ENCODE peak calls at places on chromosome 1, in seven cellular contexts. One of them, this sample, is unnamed.

GRCh38 chr1:203189951-203190352 is 3.4 kb upstream of the CHI3L1 start:
- DNase-seq in left ventricle myocardium inferior: no peak
- DNase-seq in Peyer's patch: peak; percentile 47
- DNase-seq in GM23248: no peak
- DNase-seq in endodermal cell: no peak
- DNase-seq in neural progenitor cell: no peak
- DNase-seq in astrocyte: no peak
- DNase-seq in this sample: no peak

GRCh38 chr1:53401815-53402745 is 57.1 kb upstream of the DMRTB1 start:
- DNase-seq in left ventricle myocardium inferior: no peak
- DNase-seq in Peyer's patch: no peak
- DNase-seq in GM23248: no peak
- DNase-seq in endodermal cell: peak; percentile 43
- DNase-seq in neural progenitor cell: no peak
- DNase-seq in astrocyte: no peak
- DNase-seq in this sample: no peak

GRCh38 chr1:108646265-108646660 is 14.6 kb downstream of the HENMT1 start:
- DNase-seq in left ventricle myocardium inferior: no peak
- DNase-seq in Peyer's patch: no peak
- DNase-seq in GM23248: no peak
- DNase-seq in endodermal cell: no peak
- DNase-seq in neural progenitor cell: no peak
- DNase-seq in astrocyte: no peak
- DNase-seq in this sample: no peak

GRCh38 chr1:29682918-29683314 is 446.6 kb downstream of the PTPRU start:
- DNase-seq in left ventricle myocardium inferior: no peak
- DNase-seq in Peyer's patch: no peak
- DNase-seq in GM23248: peak; percentile 53
- DNase-seq in endodermal cell: peak; percentile 46
- DNase-seq in neural progenitor cell: no peak
- DNase-seq in astrocyte: peak; percentile 43
- DNase-seq in this sample: no peak

GRCh38 chr1:82161651-82162238 is 361.0 kb downstream of the ADGRL2 start:
- DNase-seq in left ventricle myocardium inferior: no peak
- DNase-seq in Peyer's patch: no peak
- DNase-seq in GM23248: no peak
- DNase-seq in endodermal cell: no peak
- DNase-seq in neural progenitor cell: no peak
- DNase-seq in astrocyte: peak; percentile 56
- DNase-seq in this sample: no peak

GRCh38 chr1:179815642-179816041 is 62.0 kb downstream of the TOR1AIP2 start:
- DNase-seq in left ventricle myocardium inferior: no peak
- DNase-seq in Peyer's patch: no peak
- DNase-seq in GM23248: no peak
- DNase-seq in endodermal cell: no peak
- DNase-seq in neural progenitor cell: no peak
- DNase-seq in astrocyte: no peak
- DNase-seq in this sample: peak; percentile 48

GRCh38 chr1:229694053-229694693 is 68.1 kb downstream of the URB2 start:
- DNase-seq in left ventricle myocardium inferior: peak; percentile 83
- DNase-seq in Peyer's patch: peak; percentile 72
- DNase-seq in GM23248: peak; percentile 92
- DNase-seq in endodermal cell: peak; percentile 91
- DNase-seq in neural progenitor cell: peak; percentile 78
- DNase-seq in astrocyte: peak; percentile 83
- DNase-seq in this sample: peak; percentile 88

GRCh38 chr1:244365821-244366220 is 85.9 kb downstream of the ADSS2 start:
- DNase-seq in left ventricle myocardium inferior: no peak
- DNase-seq in Peyer's patch: no peak
- DNase-seq in GM23248: no peak
- DNase-seq in endodermal cell: no peak
- DNase-seq in neural progenitor cell: no peak
- DNase-seq in astrocyte: no peak
- DNase-seq in this sample: peak; percentile 8

GRCh38 chr1:33175865-33176264 is 6.0 kb downstream of the TRIM62 start:
- DNase-seq in left ventricle myocardium inferior: no peak
- DNase-seq in Peyer's patch: no peak
- DNase-seq in GM23248: no peak
- DNase-seq in endodermal cell: no peak
- DNase-seq in neural progenitor cell: no peak
- DNase-seq in astrocyte: no peak
- DNase-seq in this sample: no peak

GRCh38 chr1:94962745-94963265 is 35.9 kb upstream of the CNN3 start:
- DNase-seq in left ventricle myocardium inferior: no peak
- DNase-seq in Peyer's patch: peak; percentile 89
- DNase-seq in GM23248: peak; percentile 54
- DNase-seq in endodermal cell: no peak
- DNase-seq in neural progenitor cell: no peak
- DNase-seq in astrocyte: no peak
- DNase-seq in this sample: no peak

GRCh38 chr1:236207121-236207520 is 64.8 kb downstream of the GPR137B start:
- DNase-seq in left ventricle myocardium inferior: no peak
- DNase-seq in Peyer's patch: no peak
- DNase-seq in GM23248: no peak
- DNase-seq in endodermal cell: no peak
- DNase-seq in neural progenitor cell: no peak
- DNase-seq in astrocyte: no peak
- DNase-seq in this sample: no peak

DNA sequence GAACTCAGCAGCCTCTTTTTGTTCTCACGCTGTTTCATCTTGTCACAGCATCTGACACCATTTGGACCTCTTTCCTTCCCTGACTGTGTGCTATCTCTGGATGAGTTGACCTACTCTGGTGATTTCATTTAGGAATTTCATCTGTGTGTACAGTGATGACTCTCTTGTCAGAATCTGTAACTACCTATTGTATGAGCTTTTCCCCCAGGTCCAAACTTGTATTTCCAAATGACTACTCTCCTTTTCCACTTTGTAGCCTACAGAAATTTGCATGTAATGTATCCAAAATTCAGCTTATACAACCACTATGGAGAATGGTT is 58.9 kb upstream of the MACF1 start:
- DNase-seq in left ventricle myocardium inferior: no peak
- DNase-seq in Peyer's patch: no peak
- DNase-seq in GM23248: peak; percentile 17
- DNase-seq in endodermal cell: no peak
- DNase-seq in neural progenitor cell: no peak
- DNase-seq in astrocyte: no peak
- DNase-seq in this sample: no peak
- H3K4me1 ChIP-seq in left ventricle myocardium inferior: peaks cover 64% of the 10 kb centered on the region
- H3K4me1 ChIP-seq in Peyer's patch: peaks cover 9% of the 10 kb centered on the region
- H3K4me1 ChIP-seq in GM23248: peaks cover 31% of the 10 kb centered on the region
- H3K4me1 ChIP-seq in endodermal cell: peaks cover 20% of the 10 kb centered on the region
- H3K4me1 ChIP-seq in neural progenitor cell: peaks cover 79% of the 10 kb centered on the region
- H3K4me1 ChIP-seq in astrocyte: peaks cover 31% of the 10 kb centered on the region
- H3K4me1 ChIP-seq in this sample: peaks cover 34% of the 10 kb centered on the region

DNA sequence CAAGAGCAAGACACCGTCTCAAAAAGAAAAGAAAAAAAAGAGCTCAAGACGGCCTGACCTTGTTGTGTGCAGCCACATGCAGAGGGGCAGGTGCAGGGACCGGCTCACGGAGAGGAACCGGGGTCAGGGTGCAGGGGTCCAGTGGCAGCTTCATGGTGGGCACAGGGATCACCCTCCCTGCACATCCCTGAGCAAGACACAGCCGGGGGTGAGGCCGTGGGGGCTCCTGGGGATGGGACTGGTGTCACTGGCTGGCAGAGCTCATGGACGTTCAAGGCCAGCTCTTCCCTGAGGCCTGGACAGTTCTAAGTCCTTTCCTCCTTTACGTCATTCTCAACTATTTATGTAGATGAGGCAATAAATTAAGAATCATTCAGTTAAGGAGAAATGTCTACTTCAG is 6.6 kb upstream of the TMEM240 start:
- DNase-seq in left ventricle myocardium inferior: no peak
- DNase-seq in Peyer's patch: no peak
- DNase-seq in GM23248: no peak
- DNase-seq in endodermal cell: no peak
- DNase-seq in neural progenitor cell: no peak
- DNase-seq in astrocyte: no peak
- DNase-seq in this sample: no peak
- H3K4me1 ChIP-seq in left ventricle myocardium inferior: peaks cover 53% of the 10 kb centered on the region
- H3K4me1 ChIP-seq in Peyer's patch: no peaks in the 10 kb centered on the region
- H3K4me1 ChIP-seq in GM23248: no peaks in the 10 kb centered on the region
- H3K4me1 ChIP-seq in endodermal cell: no peaks in the 10 kb centered on the region
- H3K4me1 ChIP-seq in neural progenitor cell: no peaks in the 10 kb centered on the region
- H3K4me1 ChIP-seq in astrocyte: no peaks in the 10 kb centered on the region
- H3K4me1 ChIP-seq in this sample: no peaks in the 10 kb centered on the region

GRCh38 chr1:67890862-67891261 is 57.6 kb upstream of the GNG12 start:
- DNase-seq in left ventricle myocardium inferior: no peak
- DNase-seq in Peyer's patch: no peak
- DNase-seq in GM23248: no peak
- DNase-seq in endodermal cell: no peak
- DNase-seq in neural progenitor cell: no peak
- DNase-seq in astrocyte: no peak
- DNase-seq in this sample: no peak

GRCh38 chr1:67889940-67890567 is 56.8 kb upstream of the GNG12 start:
- DNase-seq in left ventricle myocardium inferior: no peak
- DNase-seq in Peyer's patch: no peak
- DNase-seq in GM23248: peak; percentile 92
- DNase-seq in endodermal cell: no peak
- DNase-seq in neural progenitor cell: no peak
- DNase-seq in astrocyte: peak; percentile 95
- DNase-seq in this sample: no peak

GRCh38 chr1:67892451-67893125 is 59.3 kb upstream of the GNG12 start:
- DNase-seq in left ventricle myocardium inferior: no peak
- DNase-seq in Peyer's patch: no peak
- DNase-seq in GM23248: peak; percentile 21
- DNase-seq in endodermal cell: no peak
- DNase-seq in neural progenitor cell: no peak
- DNase-seq in astrocyte: peak; percentile 57
- DNase-seq in this sample: no peak

GRCh38 chr1:67894981-67895735 is 61.9 kb upstream of the GNG12 start:
- DNase-seq in left ventricle myocardium inferior: no peak
- DNase-seq in Peyer's patch: no peak
- DNase-seq in GM23248: no peak
- DNase-seq in endodermal cell: no peak
- DNase-seq in neural progenitor cell: no peak
- DNase-seq in astrocyte: no peak
- DNase-seq in this sample: no peak

DNA sequence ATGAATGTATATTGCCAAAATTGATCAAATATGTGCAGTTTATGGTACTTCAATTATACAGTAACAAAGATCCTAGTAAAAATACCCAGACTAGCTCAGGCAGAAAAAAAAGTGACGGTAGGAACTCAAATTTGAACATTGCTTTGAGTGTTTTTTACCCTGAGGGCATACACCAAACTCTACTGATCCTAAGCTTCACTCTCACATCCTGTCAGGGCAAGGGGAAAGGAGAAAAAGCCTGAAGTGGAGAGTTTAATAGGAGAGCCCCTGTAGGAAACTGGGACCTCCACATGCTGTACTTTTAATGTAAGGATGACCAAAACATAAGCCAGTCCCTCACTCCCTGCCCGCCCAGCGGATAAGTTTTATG is 59.8 kb upstream of the GNG12 start:
- DNase-seq in left ventricle myocardium inferior: no peak
- DNase-seq in Peyer's patch: no peak
- DNase-seq in GM23248: no peak
- DNase-seq in endodermal cell: no peak
- DNase-seq in neural progenitor cell: no peak
- DNase-seq in astrocyte: no peak
- DNase-seq in this sample: no peak
- H3K4me1 ChIP-seq in left ventricle myocardium inferior: no peaks in the 10 kb centered on the region
- H3K4me1 ChIP-seq in Peyer's patch: no peaks in the 10 kb centered on the region
- H3K4me1 ChIP-seq in GM23248: peaks cover 32% of the 10 kb centered on the region
- H3K4me1 ChIP-seq in endodermal cell: no peaks in the 10 kb centered on the region
- H3K4me1 ChIP-seq in neural progenitor cell: peaks cover 23% of the 10 kb centered on the region
- H3K4me1 ChIP-seq in astrocyte: peaks cover 49% of the 10 kb centered on the region
- H3K4me1 ChIP-seq in this sample: no peaks in the 10 kb centered on the region

GRCh38 chr1:27621067-27621920 is 13.7 kb downstream of the FGR start:
- DNase-seq in left ventricle myocardium inferior: no peak
- DNase-seq in Peyer's patch: no peak
- DNase-seq in GM23248: peak; percentile 75
- DNase-seq in endodermal cell: no peak
- DNase-seq in neural progenitor cell: no peak
- DNase-seq in astrocyte: peak; percentile 40
- DNase-seq in this sample: no peak
- H3K4me1 ChIP-seq in left ventricle myocardium inferior: peaks cover 18% of the 10 kb centered on the region
- H3K4me1 ChIP-seq in Peyer's patch: peaks cover 5% of the 10 kb centered on the region
- H3K4me1 ChIP-seq in GM23248: no peaks in the 10 kb centered on the region
- H3K4me1 ChIP-seq in endodermal cell: no peaks in the 10 kb centered on the region
- H3K4me1 ChIP-seq in neural progenitor cell: no peaks in the 10 kb centered on the region
- H3K4me1 ChIP-seq in astrocyte: peaks cover 6% of the 10 kb centered on the region
- H3K4me1 ChIP-seq in this sample: peaks cover 2% of the 10 kb centered on the region